ENCODE peak calls at places on chromosomes 11 and 22, in eight cellular contexts. One of them, this sample, is unnamed.

GRCh38 chr22:46618667-46619066 is 1.5 kb upstream of the GRAMD4 start:
- DNase-seq in NK-92 treated with Interleukin-12 subunit alpha and Interleukin-12 subunit beta, amount 100 ng/mL, for 24 hours: no peak
- DNase-seq in AG09309: no peak
- DNase-seq in brain microvascular endothelial cell: no peak
- DNase-seq in AG08395: no peak
- DNase-seq in NCI-H1092 treated with DMSO at 0.1 percent for 48 hours: no peak
- DNase-seq in HT1080: no peak
- DNase-seq in esophagus squamous epithelium: no peak
- DNase-seq in this sample: no peak

GRCh38 chr11:64385953-64386704 is 27.2 kb downstream of the RPS6KA4 start:
- DNase-seq in NCI-H1092 treated with DMSO at 0.1 percent for 48 hours: no peak
- DNase-seq in esophagus squamous epithelium: no peak
- DNase-seq in AG09309: no peak
- DNase-seq in HT1080: peak
- DNase-seq in AG08395: no peak
- DNase-seq in brain microvascular endothelial cell: peak
- DNase-seq in NK-92 treated with Interleukin-12 subunit alpha and Interleukin-12 subunit beta, amount 100 ng/mL, for 24 hours: no peak
- DNase-seq in this sample: no peak

GRCh38 chr11:110525883-110526282 is 96.1 kb downstream of the FDX1 start:
- DNase-seq in AG08395: peak
- DNase-seq in HT1080: peak
- DNase-seq in AG09309: peak
- DNase-seq in NK-92 treated with Interleukin-12 subunit alpha and Interleukin-12 subunit beta, amount 100 ng/mL, for 24 hours: no peak
- DNase-seq in brain microvascular endothelial cell: peak
- DNase-seq in esophagus squamous epithelium: no peak
- DNase-seq in NCI-H1092 treated with DMSO at 0.1 percent for 48 hours: peak
- DNase-seq in this sample: no peak

GRCh38 chr11:67372993-67373915 is at the start of gene CLCF1:
- DNase-seq in AG08395: peak
- DNase-seq in AG09309: no peak
- DNase-seq in NK-92 treated with Interleukin-12 subunit alpha and Interleukin-12 subunit beta, amount 100 ng/mL, for 24 hours: peak
- DNase-seq in esophagus squamous epithelium: no peak
- DNase-seq in HT1080: no peak
- DNase-seq in brain microvascular endothelial cell: peak
- DNase-seq in NCI-H1092 treated with DMSO at 0.1 percent for 48 hours: no peak
- DNase-seq in this sample: peak

GRCh38 chr11:27118371-27118770 is 77.8 kb downstream of the BBOX1 start:
- DNase-seq in AG09309: no peak
- DNase-seq in AG08395: peak
- DNase-seq in NK-92 treated with Interleukin-12 subunit alpha and Interleukin-12 subunit beta, amount 100 ng/mL, for 24 hours: no peak
- DNase-seq in esophagus squamous epithelium: no peak
- DNase-seq in brain microvascular endothelial cell: no peak
- DNase-seq in HT1080: no peak
- DNase-seq in NCI-H1092 treated with DMSO at 0.1 percent for 48 hours: no peak
- DNase-seq in this sample: no peak

GRCh38 chr11:29319231-29319630 is 697.6 kb downstream of the KCNA4 start:
- DNase-seq in NK-92 treated with Interleukin-12 subunit alpha and Interleukin-12 subunit beta, amount 100 ng/mL, for 24 hours: no peak
- DNase-seq in AG08395: peak
- DNase-seq in AG09309: no peak
- DNase-seq in HT1080: no peak
- DNase-seq in esophagus squamous epithelium: no peak
- DNase-seq in NCI-H1092 treated with DMSO at 0.1 percent for 48 hours: no peak
- DNase-seq in brain microvascular endothelial cell: no peak
- DNase-seq in this sample: no peak

GRCh38 chr11:126146454-126147192 is 64.8 kb downstream of the RPUSD4 start:
- DNase-seq in AG09309: no peak
- DNase-seq in esophagus squamous epithelium: no peak
- DNase-seq in AG08395: no peak
- DNase-seq in brain microvascular endothelial cell: no peak
- DNase-seq in NCI-H1092 treated with DMSO at 0.1 percent for 48 hours: peak
- DNase-seq in NK-92 treated with Interleukin-12 subunit alpha and Interleukin-12 subunit beta, amount 100 ng/mL, for 24 hours: no peak
- DNase-seq in HT1080: no peak
- DNase-seq in this sample: no peak

GRCh38 chr22:43152355-43153071 is 1.2 kb downstream of the TSPO start:
- DNase-seq in NCI-H1092 treated with DMSO at 0.1 percent for 48 hours: no peak
- DNase-seq in NK-92 treated with Interleukin-12 subunit alpha and Interleukin-12 subunit beta, amount 100 ng/mL, for 24 hours: no peak
- DNase-seq in AG08395: peak
- DNase-seq in esophagus squamous epithelium: peak
- DNase-seq in HT1080: peak
- DNase-seq in AG09309: no peak
- DNase-seq in brain microvascular endothelial cell: no peak
- DNase-seq in this sample: peak